ENCODE peak calls at places on chromosomes 5 and 9, in six cellular contexts. E is HFFc6; G is RKO; T is OCI-LY7; O is central memory CD4-positive, alpha-beta T cell; F is WERI-Rb-1. Y is an unnamed sample.

GRCh38 chr5:156934450-156935211 is 28.4 kb downstream of the TIMD4 start:
- DNase-seq in F (peak), T (peak), G (no peak), O (peak), E (no peak), Y (no peak)

GRCh38 chr9:81035171-81035570 is 654.2 kb downstream of the TLE1 start:
- DNase-seq in G (no peak), T (no peak), F (no peak), O (no peak), E (peak), Y (no peak)

GRCh38 chr9:96245399-96245798 is 56.6 kb downstream of the HSD17B3 start:
- DNase-seq in O (no peak), F (no peak), T (peak), E (no peak), G (no peak), Y (no peak)

GRCh38 chr5:137336161-137336560 is 163.0 kb downstream of the SPOCK1 start:
- DNase-seq in G (no peak), F (no peak), E (no peak), T (no peak), O (no peak), Y (no peak)

GRCh38 chr9:98550206-98550820 is 158.4 kb downstream of the GABBR2 start:
- DNase-seq in T (no peak), O (no peak), G (no peak), F (no peak), E (peak), Y (no peak)

GRCh38 chr5:110588241-110588962 is 138.1 kb downstream of the TMEM232 start:
- DNase-seq in E (no peak), F (no peak), O (no peak), T (no peak), G (no peak), Y (no peak)

GRCh38 chr5:6201626-6202025 is 176.7 kb downstream of the MED10 start:
- DNase-seq in O (no peak), T (no peak), E (no peak), F (no peak), G (no peak), Y (no peak)

GRCh38 chr5:137022043-137022442 is 477.1 kb downstream of the SPOCK1 start:
- DNase-seq in G (no peak), T (no peak), O (no peak), F (no peak), E (no peak), Y (no peak)

GRCh38 chr5:123997354-123998215 is 485.6 kb downstream of the CSNK1G3 start:
- DNase-seq in O (no peak), E (peak), G (no peak), T (no peak), F (no peak), Y (no peak)

GRCh38 chr5:11790201-11790600 is 114.0 kb downstream of the CTNND2 start:
- DNase-seq in E (no peak), T (no peak), F (no peak), G (no peak), O (no peak), Y (no peak)

GRCh38 chr5:174563899-174564298 is 160.5 kb upstream of the MSX2 start:
- DNase-seq in G (no peak), E (no peak), F (no peak), O (no peak), T (no peak), Y (peak)

GRCh38 chr9:18795947-18796705 is 236.9 kb downstream of the SAXO1 start:
- DNase-seq in F (peak), T (no peak), G (no peak), O (no peak), E (peak), Y (no peak)

GRCh38 chr5:131622633-131623032 is 12.4 kb downstream of the RAPGEF6 start:
- DNase-seq in G (no peak), T (no peak), O (no peak), F (no peak), E (no peak), Y (no peak)

GRCh38 chr5:107322936-107323335 is 347.8 kb downstream of the EFNA5 start:
- DNase-seq in F (no peak), O (no peak), G (no peak), T (no peak), E (no peak), Y (no peak)

GRCh38 chr9:113513111-113513510 is 49.6 kb downstream of the RGS3 start:
- DNase-seq in O (no peak), T (no peak), G (no peak), F (no peak), E (no peak), Y (no peak)

GRCh38 chr5:140011297-140011802 is 31.7 kb downstream of the NRG2 start:
- DNase-seq in G (peak), T (no peak), E (no peak), F (peak), O (no peak), Y (no peak)

GRCh38 chr5:168779333-168779732 is 200.2 kb upstream of the PANK3 start:
- DNase-seq in E (no peak), G (no peak), F (no peak), O (no peak), T (no peak), Y (no peak)

GRCh38 chr5:115810776-115811175 is 5.7 kb downstream of the CDO1 start:
- DNase-seq in E (no peak), O (no peak), F (no peak), G (no peak), T (no peak), Y (no peak)

GRCh38 chr9:38423939-38424843 is at the start of gene IGFBPL1:
- DNase-seq in O (no peak), E (no peak), T (no peak), G (no peak), F (peak), Y (no peak)

GRCh38 chr5:121628783-121629182 is 222.9 kb upstream of the FTMT start:
- DNase-seq in F (no peak), O (no peak), E (no peak), T (no peak), G (no peak), Y (no peak)

GRCh38 chr5:129063483-129064136 is 30.9 kb upstream of the ISOC1 start:
- DNase-seq in T (no peak), O (no peak), G (no peak), F (no peak), E (no peak), Y (no peak)